ENCODE peak calls at places on chromosomes 1 and 21, in five cellular contexts. K is esophagus squamous epithelium; P is stimulated activated CD8-positive, alpha-beta memory T cell treated with anti-CD3 and anti-CD28 coated beads, Interleukin-4, amount 100 ng/mL, for 24 hours; C is activated T-cell treated with anti-CD3 and anti-CD28 coated beads, Interleukin-2, amount 50 U/mL, for 48 hours; Y is mammary epithelial cell. U is an unnamed sample.

GRCh38 chr1:110003747-110004428 is 19.3 kb downstream of the AHCYL1 start:
- DNase-seq in K (no peak), P (no peak), C (peak), Y (peak), U (peak)

GRCh38 chr1:1432566-1432950 is 2.9 kb upstream of the VWA1 start:
- DNase-seq in K (no peak), P (no peak), C (no peak), Y (no peak), U (no peak)

GRCh38 chr1:50973875-50974617 is 4.0 kb downstream of the CDKN2C start:
- DNase-seq in K (no peak), P (no peak), C (no peak), Y (no peak), U (no peak)

GRCh38 chr1:234533975-234534876 is 55.2 kb upstream of the TARBP1 start:
- DNase-seq in K (no peak), P (no peak), C (no peak), Y (peak), U (peak)

GRCh38 chr1:160101037-160101716 is 2.8 kb upstream of the IGSF8 start:
- DNase-seq in K (peak), P (peak), C (peak), Y (peak), U (peak)

GRCh38 chr1:87956072-87956471 is 627.4 kb downstream of the LMO4 start:
- DNase-seq in K (no peak), P (no peak), C (no peak), Y (peak), U (peak)

GRCh38 chr21:46619846-46620245 is 15.0 kb upstream of the S100B start:
- DNase-seq in K (no peak), P (no peak), C (no peak), Y (no peak), U (peak)

GRCh38 chr1:154971341-154971998 is 923 bp upstream of the SHC1 start:
- DNase-seq in K (no peak), P (no peak), C (no peak), Y (peak), U (peak)

GRCh38 chr1:27418326-27418761 is 25.9 kb downstream of the GPR3 start:
- DNase-seq in K (no peak), P (peak), C (peak), Y (peak), U (peak)

GRCh38 chr21:37673801-37674575 is 242.3 kb downstream of the KCNJ6 start:
- DNase-seq in K (no peak), P (no peak), C (no peak), Y (no peak), U (no peak)

GRCh38 chr1:15777913-15778707 is 19.5 kb downstream of the FBLIM1 start:
- DNase-seq in K (no peak), P (no peak), C (no peak), Y (no peak), U (no peak)

GRCh38 chr1:67134692-67135091 is at the start of gene C1orf141:
- DNase-seq in K (no peak), P (no peak), C (peak), Y (no peak), U (peak)

GRCh38 chr1:5974631-5975030 is 17.6 kb downstream of the NPHP4 start:
- DNase-seq in K (no peak), P (no peak), C (no peak), Y (no peak), U (no peak)

GRCh38 chr1:30908446-30908885 is at the start of gene SDC3:
- DNase-seq in K (no peak), P (no peak), C (no peak), Y (no peak), U (peak)

GRCh38 chr1:51000651-51001050 is 30.6 kb downstream of the CDKN2C start:
- DNase-seq in K (no peak), P (no peak), C (no peak), Y (no peak), U (no peak)

GRCh38 chr1:42340093-42340492 is 5.1 kb upstream of the FOXJ3 start:
- DNase-seq in K (no peak), P (no peak), C (no peak), Y (peak), U (peak)

GRCh38 chr1:68301538-68301937 is 69.2 kb upstream of the WLS start:
- DNase-seq in K (no peak), P (no peak), C (no peak), Y (peak), U (peak)

GRCh38 chr1:245842106-245842505 is 665.0 kb downstream of the SMYD3 start:
- DNase-seq in K (no peak), P (no peak), C (no peak), Y (no peak), U (no peak)

GRCh38 chr1:199044191-199044590 is 405.4 kb downstream of the PTPRC start:
- DNase-seq in K (no peak), P (no peak), C (no peak), Y (no peak), U (no peak)

GRCh38 chr1:18803859-18804258 is 55.6 kb downstream of the TAS1R2 start:
- DNase-seq in K (no peak), P (no peak), C (no peak), Y (no peak), U (no peak)

GRCh38 chr1:204448991-204449390 is 37.4 kb upstream of the PPP1R15B start:
- DNase-seq in K (no peak), P (no peak), C (no peak), Y (no peak), U (no peak)

GRCh38 chr21:25911730-25912401 is 177.1 kb downstream of the GABPA start:
- DNase-seq in K (no peak), P (no peak), C (no peak), Y (no peak), U (no peak)

GRCh38 chr1:14413809-14414208 is 184.7 kb upstream of the KAZN start:
- DNase-seq in K (no peak), P (no peak), C (no peak), Y (no peak), U (peak)

GRCh38 chr1:14055442-14056225 is 355.6 kb downstream of the PRDM2 start:
- DNase-seq in K (no peak), P (no peak), C (no peak), Y (no peak), U (peak)

GRCh38 chr1:221795400-221795799 is 53.5 kb upstream of the DUSP10 start:
- DNase-seq in K (no peak), P (no peak), C (peak), Y (no peak), U (no peak)

GRCh38 chr1:161090617-161091016 is 1.3 kb upstream of the NECTIN4 start:
- DNase-seq in K (no peak), P (no peak), C (no peak), Y (no peak), U (no peak)

GRCh38 chr1:205858141-205858961 is 8.4 kb upstream of the PM20D1 start:
- DNase-seq in K (no peak), P (no peak), C (no peak), Y (no peak), U (no peak)

GRCh38 chr1:23957096-23957495 is 2.5 kb upstream of the PNRC2 start:
- DNase-seq in K (no peak), P (no peak), C (no peak), Y (peak), U (no peak)

GRCh38 chr1:234999513-234999940 is 129.1 kb downstream of the TOMM20 start:
- DNase-seq in K (no peak), P (no peak), C (no peak), Y (no peak), U (no peak)

GRCh38 chr1:156276966-156277381 is 5.7 kb downstream of the SMG5 start:
- DNase-seq in K (no peak), P (no peak), C (no peak), Y (no peak), U (peak)

GRCh38 chr1:34742667-34743270 is 12.1 kb upstream of the GJB5 start:
- DNase-seq in K (no peak), P (peak), C (peak), Y (peak), U (peak)